ENCODE peak calls at places on chromosomes 2 and 18, in seven cellular contexts. C is gastrocnemius medialis, P is thoracic aorta, G is fibroblast of pulmonary artery, E is dorsolateral prefrontal cortex, I is brain microvascular endothelial cell, J is GM06990. A is an unnamed sample.

GRCh38 chr18:65754121-65754520 is 3.3 kb downstream of the CDH7 start:
- DNase-seq in C (no peak), P (no peak), G (no peak), E (no peak), I (peak), J (no peak), A (peak)

GRCh38 chr18:3248062-3248669 is 565 bp downstream of the MYL12A start:
- DNase-seq in C (peak), P (no peak), G (peak), E (peak), I (no peak), J (no peak), A (peak)

GRCh38 chr2:226953206-226953605 is 117.4 kb downstream of the RHBDD1 start:
- DNase-seq in C (peak), P (no peak), G (no peak), E (no peak), I (no peak), J (no peak), A (no peak)

GRCh38 chr18:58544616-58545337 is 84.1 kb downstream of the ALPK2 start:
- DNase-seq in C (no peak), P (no peak), G (no peak), E (no peak), I (no peak), J (peak), A (no peak)

GRCh38 chr2:129233751-129234406 is 745.6 kb upstream of the RAB6C start:
- DNase-seq in C (no peak), P (no peak), G (peak), E (no peak), I (no peak), J (no peak), A (peak)

GRCh38 chr2:33051586-33052385 is 105.0 kb downstream of the LTBP1 start:
- DNase-seq in C (peak), P (no peak), G (peak), E (no peak), I (peak), J (no peak), A (peak)

GRCh38 chr2:237790353-237790752 is 8.2 kb upstream of the RBM44 start:
- DNase-seq in C (no peak), P (no peak), G (peak), E (no peak), I (peak), J (no peak), A (peak)

GRCh38 chr2:173657996-173658717 is 303.5 kb downstream of the CDCA7 start:
- DNase-seq in C (no peak), P (no peak), G (peak), E (no peak), I (peak), J (no peak), A (peak)

GRCh38 chr2:189555243-189555642 is 25.3 kb downstream of the SLC40A1 start:
- DNase-seq in C (no peak), P (no peak), G (peak), E (no peak), I (peak), J (no peak), A (no peak)

DNA sequence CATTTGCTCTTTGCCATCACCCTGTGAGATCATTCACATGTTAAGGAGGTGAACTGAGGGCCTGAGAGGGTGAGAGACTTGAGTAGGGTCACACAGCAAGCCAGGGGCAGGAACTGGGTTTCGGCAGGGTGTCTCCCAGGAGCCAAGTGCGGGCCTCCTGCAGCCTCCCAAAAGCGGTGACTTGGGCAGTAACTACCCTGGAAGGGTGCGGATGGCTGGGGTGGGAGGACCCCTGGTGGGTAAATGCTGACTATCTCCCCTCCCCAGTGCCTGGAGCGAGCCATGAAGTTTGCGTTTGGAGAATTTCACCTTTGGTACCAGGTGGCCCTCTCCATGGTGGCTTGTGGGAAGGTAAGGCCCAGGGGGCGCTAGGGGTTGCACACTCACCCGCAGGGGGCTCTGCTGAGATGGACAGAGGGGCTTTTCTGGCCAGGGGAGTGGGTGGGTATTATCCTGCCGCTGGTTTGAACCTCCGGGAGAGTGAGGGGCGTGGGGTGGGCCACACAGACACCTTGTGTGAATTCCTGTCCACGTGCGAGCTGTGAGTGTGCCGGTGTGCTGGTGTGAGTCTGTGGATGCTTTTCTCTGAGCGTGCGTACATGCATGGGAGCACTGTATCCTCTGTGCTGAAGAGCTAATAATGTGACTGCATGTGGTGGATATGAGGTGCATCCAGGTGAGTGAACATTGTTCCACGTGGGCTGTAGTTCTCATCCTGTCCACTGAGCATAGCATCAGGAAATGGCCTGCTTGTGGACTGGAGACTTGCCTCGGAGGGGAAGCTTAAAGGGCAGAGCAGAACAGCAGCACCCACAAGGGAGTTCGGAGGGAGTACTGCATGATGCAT is 91.0 kb upstream of the MCFD2 start:
- DNase-seq in C (no peak), P (no peak), G (no peak), E (no peak), I (no peak), J (no peak), A (no peak)
- TF ChIP-seq CTCF in C (peak), P (peak), G (no peak), E (no peak), I (peak), J (peak), A (no peak)

GRCh38 chr2:9473308-9473984 is 905 bp upstream of the IAH1 start:
- DNase-seq in C (peak), P (no peak), G (no peak), E (no peak), I (no peak), J (peak), A (no peak)
- H3K4me3 ChIP-seq in C (peak), P (peak), G (peak), E (peak), I (peak), J (peak), A (peak)

GRCh38 chr2:12335185-12335584 is 381.6 kb upstream of the TRIB2 start:
- DNase-seq in C (no peak), P (no peak), G (no peak), E (no peak), I (no peak), J (no peak), A (no peak)
- TF ChIP-seq CTCF in C (no peak), P (no peak), G (no peak), E (no peak), I (no peak), J (no peak), A (no peak)

GRCh38 chr2:98704499-98705332 is 26.2 kb downstream of the MGAT4A start:
- DNase-seq in C (no peak), P (no peak), G (no peak), E (no peak), I (no peak), J (no peak), A (no peak)

GRCh38 chr2:98702127-98702802 is 28.7 kb downstream of the MGAT4A start:
- DNase-seq in C (peak), P (no peak), G (no peak), E (peak), I (no peak), J (no peak), A (no peak)

GRCh38 chr2:98703738-98704137 is 27.2 kb downstream of the MGAT4A start:
- DNase-seq in C (no peak), P (no peak), G (no peak), E (no peak), I (no peak), J (no peak), A (no peak)

GRCh38 chr2:98701230-98701629 is 29.7 kb downstream of the MGAT4A start:
- DNase-seq in C (no peak), P (no peak), G (peak), E (no peak), I (no peak), J (no peak), A (no peak)

DNA sequence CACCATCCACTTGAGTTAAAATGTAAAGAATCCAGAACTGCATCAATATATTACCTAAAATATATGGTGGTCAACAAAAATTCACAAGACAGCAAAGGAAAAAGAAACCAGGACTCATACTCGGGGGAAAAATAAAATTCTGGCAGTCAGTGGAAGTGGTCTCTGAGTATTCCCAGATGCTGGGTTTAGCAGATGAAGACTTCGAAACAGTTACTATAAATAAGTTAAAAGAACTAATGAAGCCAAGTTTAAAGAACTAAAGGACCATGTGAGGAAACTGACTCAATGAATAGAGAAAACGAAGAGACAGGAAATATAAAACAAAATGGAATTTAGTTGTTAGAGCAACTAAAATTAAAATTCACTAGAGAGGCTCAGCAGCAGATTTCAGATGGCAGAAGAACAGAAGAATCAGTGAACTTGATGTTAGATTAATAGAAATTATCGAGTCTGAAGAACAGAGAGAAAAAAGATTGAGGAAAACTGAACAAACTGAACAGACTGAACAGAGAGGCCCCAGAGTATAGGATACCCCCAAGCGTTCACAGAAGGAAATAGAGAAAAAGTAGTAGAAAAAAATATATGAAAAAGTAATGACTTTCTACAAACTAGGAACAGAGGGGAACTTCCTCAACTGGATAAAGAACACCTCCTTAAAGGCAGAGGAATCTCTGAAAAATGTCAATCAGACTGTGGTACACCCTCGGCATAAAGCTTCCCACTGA is 27.9 kb downstream of the MGAT4A start:
- DNase-seq in C (no peak), P (no peak), G (no peak), E (no peak), I (no peak), J (no peak), A (no peak)
- H3K4me3 ChIP-seq in C (no peak), P (peak), G (no peak), E (no peak), I (no peak), J (no peak), A (no peak)

GRCh38 chr2:10971855-10972348 is 60.2 kb downstream of the KCNF1 start:
- DNase-seq in C (no peak), P (no peak), G (no peak), E (no peak), I (no peak), J (no peak), A (no peak)
- TF ChIP-seq CTCF in C (no peak), P (no peak), G (no peak), E (no peak), I (no peak), J (no peak), A (no peak)

DNA sequence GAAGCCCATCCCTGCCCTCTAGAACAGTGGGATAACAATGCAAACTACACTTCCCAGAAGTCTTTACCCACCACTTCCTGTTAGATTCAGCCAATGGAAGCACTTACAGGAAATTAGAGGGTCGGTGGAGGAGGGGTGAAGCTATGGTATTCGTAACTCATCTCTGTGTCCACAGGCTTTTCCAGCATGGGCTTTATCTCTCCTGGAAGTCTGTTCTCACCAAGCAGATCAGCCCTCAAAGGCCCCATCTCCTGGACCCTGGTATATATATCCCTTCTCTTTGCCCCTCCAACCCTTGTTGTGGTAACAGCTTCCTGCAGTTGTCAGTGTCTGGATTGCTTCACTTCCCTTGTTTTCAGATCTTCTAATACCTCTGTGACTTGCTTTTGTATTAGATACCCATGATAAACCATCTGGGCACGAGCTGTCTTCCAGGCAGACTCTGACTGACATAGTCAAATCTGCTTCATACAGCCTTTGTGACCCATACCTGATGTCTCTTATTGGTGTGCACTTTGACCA is 475.0 kb upstream of the POU3F3 start:
- DNase-seq in C (no peak), P (no peak), G (no peak), E (peak), I (no peak), J (no peak), A (peak)
- H3K4me3 ChIP-seq in C (peak), P (peak), G (no peak), E (peak), I (no peak), J (peak), A (peak)

GRCh38 chr2:150188801-150189200 is 298.7 kb downstream of the RND3 start:
- DNase-seq in C (no peak), P (no peak), G (no peak), E (no peak), I (no peak), J (no peak), A (no peak)

GRCh38 chr2:150190546-150190945 is 296.9 kb downstream of the RND3 start:
- DNase-seq in C (no peak), P (no peak), G (no peak), E (no peak), I (no peak), J (no peak), A (no peak)

GRCh38 chr2:150191349-150191748 is 296.1 kb downstream of the RND3 start:
- DNase-seq in C (no peak), P (no peak), G (peak), E (no peak), I (peak), J (no peak), A (peak)

GRCh38 chr2:150192701-150193100 is 294.8 kb downstream of the RND3 start:
- DNase-seq in C (no peak), P (no peak), G (no peak), E (no peak), I (no peak), J (no peak), A (no peak)

DNA sequence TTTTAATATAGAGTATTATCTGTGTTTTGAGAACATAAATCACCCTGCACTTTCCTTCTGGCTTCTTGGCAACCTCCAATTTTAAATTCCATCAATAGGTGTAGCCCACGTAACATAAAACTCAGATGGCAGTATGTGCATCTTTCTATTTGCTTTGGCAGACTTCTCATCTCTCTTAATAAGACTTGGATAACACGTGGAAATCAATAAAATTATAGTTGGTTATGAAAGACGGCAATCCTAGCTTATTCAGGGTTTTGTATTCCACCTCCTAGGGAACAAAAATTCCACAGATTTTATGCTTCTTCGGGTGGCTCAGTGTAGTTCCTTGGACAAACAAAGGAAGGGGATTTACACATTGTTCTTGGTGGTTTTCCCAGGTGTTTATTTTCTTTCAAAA is 299.3 kb downstream of the RND3 start:
- DNase-seq in C (no peak), P (no peak), G (no peak), E (no peak), I (no peak), J (no peak), A (peak)
- TF ChIP-seq CTCF in C (no peak), P (no peak), G (no peak), E (no peak), I (no peak), J (no peak), A (no peak)

A was measured in astrocyte of the spinal cord.